ENCODE peak calls at places on chromosomes 4 and X, in six cellular contexts. One of them, this sample, is unnamed.
A peak's percentile ranks its signal among the peaks of the same experiment; 100 is the strongest.

GRCh38 chr4:139392797-139393196 is 61.1 kb upstream of the RAB33B start:
- DNase-seq in AG10803: no peak
- DNase-seq in AG08396: no peak
- DNase-seq in T47D: no peak
- DNase-seq in NCI-H446: no peak
- DNase-seq in HFF-Myc: no peak
- DNase-seq in this sample: no peak

GRCh38 chrX:46180258-46180687 is 364.9 kb downstream of the ZNF674 start:
- DNase-seq in AG08396: peak; percentile 7
- DNase-seq in HFF-Myc: peak; percentile 74
- DNase-seq in NCI-H446: no peak
- DNase-seq in T47D: no peak
- DNase-seq in AG10803: peak; percentile 98
- DNase-seq in this sample: peak; percentile 48

GRCh38 chrX:13029831-13030771 is 14.3 kb downstream of the FAM9C start:
- DNase-seq in AG10803: no peak
- DNase-seq in HFF-Myc: no peak
- DNase-seq in AG08396: no peak
- DNase-seq in NCI-H446: no peak
- DNase-seq in T47D: no peak
- DNase-seq in this sample: peak; percentile 62

GRCh38 chrX:9867753-9868152 is 81.5 kb downstream of the SHROOM2 start:
- DNase-seq in AG10803: no peak
- DNase-seq in T47D: no peak
- DNase-seq in NCI-H446: no peak
- DNase-seq in HFF-Myc: no peak
- DNase-seq in AG08396: no peak
- DNase-seq in this sample: no peak

GRCh38 chrX:44904542-44905115 is 31.6 kb downstream of the KDM6A start:
- DNase-seq in T47D: no peak
- DNase-seq in NCI-H446: no peak
- DNase-seq in HFF-Myc: no peak
- DNase-seq in AG10803: peak; percentile 50
- DNase-seq in AG08396: no peak
- DNase-seq in this sample: no peak

GRCh38 chr4:126470862-126471261 is 1156.1 kb downstream of the FAT4 start:
- DNase-seq in NCI-H446: no peak
- DNase-seq in AG08396: no peak
- DNase-seq in T47D: no peak
- DNase-seq in AG10803: no peak
- DNase-seq in HFF-Myc: no peak
- DNase-seq in this sample: no peak

GRCh38 chr4:7326693-7327340 is 107.9 kb downstream of the PSAPL1 start:
- DNase-seq in AG10803: no peak
- DNase-seq in AG08396: no peak
- DNase-seq in HFF-Myc: no peak
- DNase-seq in T47D: no peak
- DNase-seq in NCI-H446: no peak
- DNase-seq in this sample: no peak

GRCh38 chrX:151896734-151897474 is 15.8 kb upstream of the MAGEA4 start:
- DNase-seq in HFF-Myc: no peak
- DNase-seq in AG10803: peak; percentile 75
- DNase-seq in AG08396: no peak
- DNase-seq in NCI-H446: no peak
- DNase-seq in T47D: no peak
- DNase-seq in this sample: no peak

GRCh38 chr4:139553751-139554670 is 2.0 kb downstream of the SETD7 start:
- DNase-seq in AG10803: no peak
- DNase-seq in T47D: no peak
- DNase-seq in NCI-H446: no peak
- DNase-seq in HFF-Myc: no peak
- DNase-seq in AG08396: no peak
- DNase-seq in this sample: no peak

GRCh38 chr4:155667538-155668511 is 1.2 kb downstream of the GUCY1A1 start:
- DNase-seq in T47D: no peak
- DNase-seq in AG10803: peak; percentile 20
- DNase-seq in NCI-H446: peak; percentile 38
- DNase-seq in AG08396: peak; percentile 52
- DNase-seq in HFF-Myc: no peak
- DNase-seq in this sample: peak; percentile 45

GRCh38 chr4:48985602-48985975 is 486 bp upstream of the CWH43 start:
- DNase-seq in AG08396: no peak
- DNase-seq in T47D: no peak
- DNase-seq in NCI-H446: no peak
- DNase-seq in AG10803: no peak
- DNase-seq in HFF-Myc: no peak
- DNase-seq in this sample: no peak

GRCh38 chr4:54067163-54067562 is 2.8 kb upstream of the CHIC2 start:
- DNase-seq in NCI-H446: no peak
- DNase-seq in T47D: no peak
- DNase-seq in AG10803: peak; percentile 82
- DNase-seq in HFF-Myc: no peak
- DNase-seq in AG08396: peak; percentile 28
- DNase-seq in this sample: no peak

GRCh38 chr4:100461796-100462195 is 56.0 kb downstream of the EMCN start:
- DNase-seq in T47D: no peak
- DNase-seq in AG10803: no peak
- DNase-seq in AG08396: no peak
- DNase-seq in NCI-H446: no peak
- DNase-seq in HFF-Myc: no peak
- DNase-seq in this sample: no peak

GRCh38 chr4:52588097-52588496 is 71.0 kb downstream of the USP46 start:
- DNase-seq in T47D: no peak
- DNase-seq in AG10803: peak; percentile 14
- DNase-seq in NCI-H446: peak; percentile 9
- DNase-seq in AG08396: no peak
- DNase-seq in HFF-Myc: no peak
- DNase-seq in this sample: peak; percentile 21

GRCh38 chr4:88960576-88960975 is 96.4 kb downstream of the FAM13A start:
- DNase-seq in AG10803: no peak
- DNase-seq in T47D: no peak
- DNase-seq in AG08396: no peak
- DNase-seq in NCI-H446: no peak
- DNase-seq in HFF-Myc: no peak
- DNase-seq in this sample: no peak

GRCh38 chr4:10456270-10457254 is 664 bp downstream of the ZNF518B start:
- DNase-seq in AG08396: peak; percentile 54
- DNase-seq in AG10803: peak; percentile 67
- DNase-seq in NCI-H446: no peak
- DNase-seq in T47D: no peak
- DNase-seq in HFF-Myc: no peak
- DNase-seq in this sample: no peak

GRCh38 chr4:182862921-182863320 is 54.3 kb downstream of the DCTD start:
- DNase-seq in AG10803: no peak
- DNase-seq in HFF-Myc: no peak
- DNase-seq in AG08396: no peak
- DNase-seq in NCI-H446: no peak
- DNase-seq in T47D: no peak
- DNase-seq in this sample: no peak

GRCh38 chr4:169215656-169216055 is 55.1 kb downstream of the SH3RF1 start:
- DNase-seq in AG08396: no peak
- DNase-seq in HFF-Myc: no peak
- DNase-seq in AG10803: no peak
- DNase-seq in T47D: no peak
- DNase-seq in NCI-H446: no peak
- DNase-seq in this sample: no peak

GRCh38 chrX:131816551-131817136 is 206.5 kb upstream of the STK26 start:
- DNase-seq in T47D: no peak
- DNase-seq in AG10803: peak; percentile 67
- DNase-seq in NCI-H446: no peak
- DNase-seq in AG08396: peak; percentile 49
- DNase-seq in HFF-Myc: no peak
- DNase-seq in this sample: no peak

GRCh38 chr4:122658818-122659295 is 38.0 kb upstream of the IL21 start:
- DNase-seq in HFF-Myc: no peak
- DNase-seq in NCI-H446: no peak
- DNase-seq in T47D: no peak
- DNase-seq in AG08396: no peak
- DNase-seq in AG10803: no peak
- DNase-seq in this sample: no peak

GRCh38 chr4:21544410-21544809 is 404.2 kb downstream of the KCNIP4 start:
- DNase-seq in T47D: no peak
- DNase-seq in AG08396: no peak
- DNase-seq in NCI-H446: no peak
- DNase-seq in AG10803: no peak
- DNase-seq in HFF-Myc: no peak
- DNase-seq in this sample: no peak

GRCh38 chr4:95701500-95701899 is 138.4 kb upstream of the PDHA2 start:
- DNase-seq in T47D: no peak
- DNase-seq in AG10803: no peak
- DNase-seq in HFF-Myc: no peak
- DNase-seq in AG08396: no peak
- DNase-seq in NCI-H446: peak; percentile 30
- DNase-seq in this sample: no peak

GRCh38 chrX:72714471-72714916 is 388 bp upstream of the PHKA1 start:
- DNase-seq in AG08396: peak; percentile 60
- DNase-seq in HFF-Myc: no peak
- DNase-seq in AG10803: peak; percentile 64
- DNase-seq in T47D: peak; percentile 23
- DNase-seq in NCI-H446: peak; percentile 64
- DNase-seq in this sample: peak; percentile 56

GRCh38 chrX:3221643-3222042 is 124.8 kb downstream of the MXRA5 start:
- DNase-seq in T47D: no peak
- DNase-seq in AG10803: no peak
- DNase-seq in HFF-Myc: no peak
- DNase-seq in NCI-H446: no peak
- DNase-seq in AG08396: no peak
- DNase-seq in this sample: no peak

GRCh38 chrX:132648870-132649269 is 160.0 kb upstream of the MBNL3 start:
- DNase-seq in AG10803: peak; percentile 84
- DNase-seq in NCI-H446: no peak
- DNase-seq in AG08396: no peak
- DNase-seq in T47D: no peak
- DNase-seq in HFF-Myc: no peak
- DNase-seq in this sample: no peak